ENCODE peak calls at places on chromosomes 3 and 15, in six cellular contexts. I is aorta, G is GM23338, H is HS-5, O is hippocampal formation, Z is GOT3. M is an unnamed sample.

GRCh38 chr3:11185564-11186317 is 31.4 kb downstream of the HRH1 start:
- DNase-seq in I (peak; percentile 88), G (no peak), H (peak; percentile 86), O (no peak), Z (no peak), M (no peak)

GRCh38 chr3:143595456-143596077 is 252.7 kb downstream of the SLC9A9 start:
- DNase-seq in I (no peak), G (no peak), H (no peak), O (no peak), Z (no peak), M (no peak)

GRCh38 chr3:110381992-110382391 is 689.6 kb upstream of the NECTIN3 start:
- DNase-seq in I (no peak), G (no peak), H (no peak), O (no peak), Z (no peak), M (no peak)

GRCh38 chr3:110138966-110139555 is 801.7 kb upstream of the DPPA4 start:
- DNase-seq in I (no peak), G (no peak), H (no peak), O (no peak), Z (no peak), M (no peak)

GRCh38 chr3:130658666-130659065 is 88.0 kb downstream of the PIK3R4 start:
- DNase-seq in I (no peak), G (no peak), H (no peak), O (no peak), Z (no peak), M (no peak)

GRCh38 chr3:171125010-171125409 is 98.5 kb upstream of the SLC2A2 start:
- DNase-seq in I (no peak), G (no peak), H (no peak), O (no peak), Z (no peak), M (no peak)

GRCh38 chr3:114624047-114624445 is 330.2 kb downstream of the TIGIT start:
- DNase-seq in I (no peak), G (no peak), H (peak; percentile 14), O (peak; percentile 69), Z (no peak), M (no peak)

GRCh38 chr15:80234883-80235282 is 17.1 kb downstream of the CTXND1 start:
- DNase-seq in I (peak; percentile 78), G (peak; percentile 73), H (no peak), O (no peak), Z (no peak), M (peak; percentile 16)

GRCh38 chr15:77025471-77025901 is 30.6 kb downstream of the PSTPIP1 start:
- DNase-seq in I (peak; percentile 67), G (no peak), H (no peak), O (no peak), Z (no peak), M (no peak)

GRCh38 chr3:110731148-110731547 is 340.5 kb upstream of the NECTIN3 start:
- DNase-seq in I (no peak), G (no peak), H (no peak), O (no peak), Z (no peak), M (no peak)

GRCh38 chr3:15390460-15390859 is 36.9 kb downstream of the METTL6 start:
- DNase-seq in I (no peak), G (no peak), H (no peak), O (no peak), Z (no peak), M (no peak)

GRCh38 chr3:191275751-191276150 is 53.4 kb upstream of the CCDC50 start:
- DNase-seq in I (no peak), G (no peak), H (no peak), O (no peak), Z (no peak), M (no peak)

GRCh38 chr3:188520466-188520865 is 366.5 kb downstream of the LPP start:
- DNase-seq in I (no peak), G (no peak), H (no peak), O (no peak), Z (no peak), M (no peak)

GRCh38 chr3:23377928-23378672 is 175.0 kb downstream of the UBE2E2 start:
- DNase-seq in I (no peak), G (no peak), H (no peak), O (no peak), Z (no peak), M (no peak)

GRCh38 chr3:135918600-135918999 is 46.9 kb upstream of the PPP2R3A start:
- DNase-seq in I (no peak), G (peak; percentile 59), H (no peak), O (peak; percentile 54), Z (no peak), M (no peak)

GRCh38 chr3:193771011-193771697 is 178.1 kb downstream of the OPA1 start:
- DNase-seq in I (no peak), G (no peak), H (no peak), O (no peak), Z (no peak), M (no peak)

GRCh38 chr3:127159547-127159946 is 33.4 kb upstream of the PRR23E start:
- DNase-seq in I (peak; percentile 23), G (peak; percentile 43), H (no peak), O (no peak), Z (no peak), M (no peak)

GRCh38 chr3:72336821-72337479 is 511.3 kb downstream of the SHQ1 start:
- DNase-seq in I (peak; percentile 89), G (peak; percentile 66), H (no peak), O (no peak), Z (no peak), M (no peak)

GRCh38 chr15:95132774-95133173 is 901.4 kb downstream of the MCTP2 start:
- DNase-seq in I (no peak), G (no peak), H (peak; percentile 78), O (no peak), Z (no peak), M (no peak)

GRCh38 chr3:98733778-98734281 is 29.3 kb upstream of the ST3GAL6 start:
- DNase-seq in I (no peak), G (peak; percentile 30), H (no peak), O (no peak), Z (no peak), M (no peak)

GRCh38 chr3:94694894-94695293 is 632.0 kb downstream of the NSUN3 start:
- DNase-seq in I (no peak), G (no peak), H (no peak), O (no peak), Z (no peak), M (no peak)

GRCh38 chr3:49386056-49386756 is 25.6 kb downstream of the RHOA start:
- DNase-seq in I (no peak), G (no peak), H (no peak), O (no peak), Z (no peak), M (no peak)

GRCh38 chr3:16504242-16504641 is 9.3 kb downstream of the RFTN1 start:
- DNase-seq in I (no peak), G (no peak), H (no peak), O (no peak), Z (no peak), M (no peak)

GRCh38 chr3:86938706-86939105 is 52.2 kb downstream of the VGLL3 start:
- DNase-seq in I (no peak), G (no peak), H (peak; percentile 74), O (no peak), Z (no peak), M (no peak)